ENCODE peak calls at places on chromosomes 1 and 21, in four cellular contexts. One of them, this sample, is unnamed.

GRCh38 chr1:29670752-29671151 is 434.4 kb downstream of the PTPRU start:
- DNase-seq in K562: no peak
- DNase-seq in HepG2: no peak
- DNase-seq in H1: no peak
- DNase-seq in this sample: no peak

GRCh38 chr1:230681599-230681998 is 32.3 kb downstream of the AGT start:
- DNase-seq in K562: peak; percentile 82
- DNase-seq in HepG2: peak; percentile 77
- DNase-seq in H1: no peak
- DNase-seq in this sample: peak; percentile 41

GRCh38 chr21:37006521-37007291 is at the start of gene RIPPLY3:
- DNase-seq in HepG2: no peak
- DNase-seq in K562: no peak
- DNase-seq in H1: no peak
- DNase-seq in this sample: no peak

GRCh38 chr1:117652421-117652820 is 46.6 kb downstream of the TENT5C start:
- DNase-seq in H1: no peak
- DNase-seq in K562: no peak
- DNase-seq in HepG2: no peak
- DNase-seq in this sample: no peak

GRCh38 chr21:45320991-45321656 is 33.4 kb upstream of the POFUT2 start:
- DNase-seq in K562: no peak
- DNase-seq in HepG2: no peak
- DNase-seq in H1: no peak
- DNase-seq in this sample: no peak

GRCh38 chr1:164764333-164764732 is 205.3 kb downstream of the PBX1 start:
- DNase-seq in H1: no peak
- DNase-seq in K562: no peak
- DNase-seq in HepG2: no peak
- DNase-seq in this sample: no peak

GRCh38 chr1:201724039-201724759 is 104.8 kb upstream of the IPO9 start:
- DNase-seq in H1: no peak
- DNase-seq in K562: no peak
- DNase-seq in HepG2: no peak
- DNase-seq in this sample: no peak

GRCh38 chr1:23098463-23099170 is 70.0 kb downstream of the LUZP1 start:
- DNase-seq in K562: peak; percentile 73
- DNase-seq in HepG2: peak; percentile 62
- DNase-seq in H1: peak; percentile 43
- DNase-seq in this sample: peak; percentile 36

GRCh38 chr1:95021794-95022193 is 51.0 kb downstream of the ALG14 start:
- DNase-seq in H1: no peak
- DNase-seq in HepG2: no peak
- DNase-seq in K562: no peak
- DNase-seq in this sample: no peak

DNA sequence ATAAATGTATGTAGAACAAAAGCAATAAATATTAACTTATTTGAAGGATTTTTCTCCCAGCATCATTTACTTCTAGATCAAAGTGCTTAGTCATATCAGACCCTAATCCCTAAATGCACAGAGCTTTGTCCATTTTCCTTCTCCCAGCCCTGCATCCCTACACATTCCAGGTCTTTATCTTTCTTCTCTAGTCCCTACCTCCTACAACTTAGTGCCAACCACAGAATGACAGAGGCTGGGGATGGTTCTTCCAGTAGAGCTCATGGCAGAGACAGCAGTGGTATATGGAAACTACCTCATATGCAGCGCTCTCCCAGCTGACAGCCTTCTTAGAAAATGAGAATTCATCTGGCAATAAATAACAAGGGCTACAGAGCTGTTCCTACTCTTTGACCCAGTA is 63.0 kb upstream of the ROR1 start:
- DNase-seq in HepG2: no peak
- DNase-seq in H1: no peak
- DNase-seq in K562: no peak
- DNase-seq in this sample: no peak
- H3K4me2 ChIP-seq in HepG2: no peak overlapping the region
- H3K4me2 ChIP-seq in H1: no peak overlapping the region
- H3K4me2 ChIP-seq in K562: no peak overlapping the region
- H3K4me2 ChIP-seq in this sample: peak overlapping the region; percentile 59

GRCh38 chr1:58572691-58573090 is 4.4 kb downstream of the TACSTD2 start:
- DNase-seq in HepG2: no peak
- DNase-seq in H1: no peak
- DNase-seq in K562: no peak
- DNase-seq in this sample: no peak

GRCh38 chr1:58570817-58571216 is 6.2 kb downstream of the TACSTD2 start:
- DNase-seq in K562: no peak
- DNase-seq in H1: no peak
- DNase-seq in HepG2: peak; percentile 10
- DNase-seq in this sample: no peak

GRCh38 chr1:58570094-58570493 is 7.0 kb downstream of the TACSTD2 start:
- DNase-seq in HepG2: peak; percentile 58
- DNase-seq in K562: no peak
- DNase-seq in H1: no peak
- DNase-seq in this sample: no peak

GRCh38 chr1:58573138-58573537 is 3.9 kb downstream of the TACSTD2 start:
- DNase-seq in K562: no peak
- DNase-seq in HepG2: no peak
- DNase-seq in H1: no peak
- DNase-seq in this sample: no peak

GRCh38 chr1:58571616-58572015 is 5.4 kb downstream of the TACSTD2 start:
- DNase-seq in HepG2: no peak
- DNase-seq in K562: no peak
- DNase-seq in H1: no peak
- DNase-seq in this sample: no peak
- TF ChIP-seq EP300 in HepG2: no peak
- TF ChIP-seq EP300 in K562: no peak
- TF ChIP-seq EP300 in H1: no peak
- TF ChIP-seq EP300 in this sample: no peak

GRCh38 chr1:152878042-152878441 is at the start of gene SMCP:
- DNase-seq in HepG2: no peak
- DNase-seq in K562: peak; percentile 14
- DNase-seq in H1: no peak
- DNase-seq in this sample: peak; percentile 9
- TF ChIP-seq JUN in HepG2: no peak
- TF ChIP-seq JUN in K562: no peak
- TF ChIP-seq JUN in H1: no peak
- TF ChIP-seq JUN in this sample: no peak

GRCh38 chr1:154159554-154159953 is 4.7 kb upstream of the NUP210L start:
- DNase-seq in H1: no peak
- DNase-seq in K562: no peak
- DNase-seq in HepG2: no peak
- DNase-seq in this sample: peak; percentile 27

GRCh38 chr1:154157520-154158306 is 2.8 kb upstream of the NUP210L start:
- DNase-seq in HepG2: no peak
- DNase-seq in H1: no peak
- DNase-seq in K562: peak; percentile 89
- DNase-seq in this sample: no peak

GRCh38 chr1:154154534-154155181 is at the start of gene NUP210L:
- DNase-seq in H1: peak; percentile 23
- DNase-seq in HepG2: no peak
- DNase-seq in K562: peak; percentile 34
- DNase-seq in this sample: no peak

GRCh38 chr1:154155282-154155681 is 409 bp upstream of the NUP210L start:
- DNase-seq in H1: no peak
- DNase-seq in K562: no peak
- DNase-seq in HepG2: no peak
- DNase-seq in this sample: no peak

DNA sequence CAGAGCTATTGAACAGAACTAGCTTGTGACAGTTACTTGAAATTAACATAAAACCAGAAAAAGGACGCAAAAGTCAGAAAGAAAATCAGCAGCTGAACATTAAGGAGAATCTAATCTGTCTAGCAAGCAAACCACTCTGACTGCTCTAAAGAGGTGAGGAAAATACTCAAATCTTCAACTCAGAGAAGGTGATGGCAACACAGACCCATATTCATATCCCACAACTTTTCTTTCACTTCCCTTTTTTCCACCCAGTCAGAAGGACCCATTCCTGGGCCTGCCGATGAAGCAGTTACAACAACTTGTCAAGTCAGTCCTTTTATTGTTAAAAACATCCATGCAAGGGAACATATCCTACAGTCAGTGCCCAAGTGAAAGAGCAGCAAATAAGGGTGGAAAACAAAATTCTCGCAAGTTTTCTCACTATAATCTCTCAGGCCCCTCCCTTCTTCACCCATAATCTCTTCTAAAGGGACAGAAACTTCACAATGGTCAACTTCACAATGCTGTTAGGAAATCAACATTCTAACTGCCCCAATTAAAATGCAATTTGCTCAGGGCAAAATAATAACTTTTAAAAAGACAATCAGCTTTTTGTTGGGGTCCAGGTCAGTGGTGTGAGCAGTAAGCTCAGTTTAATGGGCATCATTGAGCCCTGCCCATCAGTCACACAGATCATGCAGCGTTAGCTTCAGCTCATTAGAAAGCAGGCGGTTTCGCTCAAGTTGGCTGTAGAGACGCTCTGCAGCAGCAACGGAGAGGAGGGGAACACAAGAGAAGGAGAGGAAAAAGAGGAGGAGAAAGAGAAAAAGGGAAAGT is 3.6 kb upstream of the NUP210L start:
- DNase-seq in HepG2: no peak
- DNase-seq in H1: no peak
- DNase-seq in K562: no peak
- DNase-seq in this sample: no peak
- H3K4me2 ChIP-seq in HepG2: no peak overlapping the region
- H3K4me2 ChIP-seq in H1: no peak overlapping the region
- H3K4me2 ChIP-seq in K562: peak overlapping the region; percentile 68
- H3K4me2 ChIP-seq in this sample: no peak overlapping the region

DNA sequence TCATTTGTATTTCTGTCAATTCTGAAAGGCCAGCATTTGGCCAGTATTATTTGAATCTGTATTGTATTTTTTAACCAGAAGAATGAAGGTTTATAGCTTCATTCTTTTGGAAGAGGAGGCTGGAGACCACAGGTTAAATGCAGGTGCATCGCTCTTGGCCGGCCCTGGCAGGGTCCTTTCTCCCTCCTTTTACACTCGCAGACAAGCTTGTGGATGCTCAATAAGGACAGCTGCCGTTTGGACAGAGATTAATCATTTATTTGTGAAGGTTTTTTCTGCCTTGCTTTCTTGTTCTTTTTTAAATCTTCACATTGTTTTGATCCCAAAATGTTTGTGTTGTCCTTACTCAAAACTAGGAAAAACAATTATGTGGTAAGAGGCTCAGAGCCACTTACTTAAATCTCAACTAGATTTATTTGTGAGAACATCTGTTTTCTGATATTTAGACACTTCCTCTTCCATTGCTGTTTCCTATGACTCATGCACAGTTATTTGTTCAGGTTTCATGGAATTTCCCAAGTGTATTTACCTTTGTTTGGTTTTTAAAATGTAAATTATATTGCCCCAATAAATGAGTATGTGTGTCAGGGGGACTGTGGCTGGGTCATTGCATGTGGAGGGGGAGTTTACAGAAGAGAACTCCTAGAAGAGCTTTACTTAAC is 46.7 kb upstream of the LAMC2 start:
- DNase-seq in H1: no peak
- DNase-seq in HepG2: peak; percentile 74
- DNase-seq in K562: no peak
- DNase-seq in this sample: peak; percentile 40
- TF ChIP-seq EP300 in H1: no peak
- TF ChIP-seq EP300 in HepG2: no peak
- TF ChIP-seq EP300 in K562: no peak
- TF ChIP-seq EP300 in this sample: peak; percentile 32

DNA sequence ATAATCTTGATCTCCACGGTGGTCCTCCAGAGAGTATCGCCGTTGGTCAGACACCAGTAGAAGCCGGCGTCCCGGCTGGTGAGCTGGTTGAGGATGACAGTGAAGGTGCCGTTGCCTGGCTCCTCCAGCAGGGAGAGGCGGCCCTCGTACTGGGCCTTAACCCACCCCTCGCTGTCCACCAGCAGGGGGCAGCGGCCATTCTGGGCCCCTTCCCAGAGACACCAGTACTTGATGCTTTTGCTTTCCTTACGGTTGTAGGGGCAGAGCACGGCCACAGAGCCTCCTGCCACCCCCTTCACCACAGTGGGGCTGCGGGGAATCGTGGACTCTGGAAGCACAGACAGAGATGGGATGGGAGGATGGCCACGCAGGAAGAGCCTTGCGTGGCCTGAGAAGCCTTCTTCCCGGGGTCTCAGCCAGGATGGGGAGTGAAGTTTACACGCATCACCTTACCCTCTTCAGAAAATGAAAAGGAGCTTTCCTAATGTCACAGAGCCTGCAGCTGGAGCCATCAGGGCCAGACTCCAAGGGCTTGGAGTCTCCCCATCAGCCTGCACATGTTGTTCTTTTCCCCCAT is 10.7 kb downstream of the PIGR start:
- DNase-seq in K562: peak; percentile 91
- DNase-seq in HepG2: peak; percentile 69
- DNase-seq in H1: peak; percentile 58
- DNase-seq in this sample: peak; percentile 68
- TF ChIP-seq JUN in K562: no peak
- TF ChIP-seq JUN in HepG2: no peak
- TF ChIP-seq JUN in H1: no peak
- TF ChIP-seq JUN in this sample: no peak

GRCh38 chr1:162856260-162856659 is 4.7 kb downstream of the CCDC190 start:
- DNase-seq in H1: no peak
- DNase-seq in K562: no peak
- DNase-seq in HepG2: no peak
- DNase-seq in this sample: no peak
- H3K4me2 ChIP-seq in H1: no peak overlapping the region
- H3K4me2 ChIP-seq in K562: no peak overlapping the region
- H3K4me2 ChIP-seq in HepG2: no peak overlapping the region
- H3K4me2 ChIP-seq in this sample: no peak overlapping the region

DNA sequence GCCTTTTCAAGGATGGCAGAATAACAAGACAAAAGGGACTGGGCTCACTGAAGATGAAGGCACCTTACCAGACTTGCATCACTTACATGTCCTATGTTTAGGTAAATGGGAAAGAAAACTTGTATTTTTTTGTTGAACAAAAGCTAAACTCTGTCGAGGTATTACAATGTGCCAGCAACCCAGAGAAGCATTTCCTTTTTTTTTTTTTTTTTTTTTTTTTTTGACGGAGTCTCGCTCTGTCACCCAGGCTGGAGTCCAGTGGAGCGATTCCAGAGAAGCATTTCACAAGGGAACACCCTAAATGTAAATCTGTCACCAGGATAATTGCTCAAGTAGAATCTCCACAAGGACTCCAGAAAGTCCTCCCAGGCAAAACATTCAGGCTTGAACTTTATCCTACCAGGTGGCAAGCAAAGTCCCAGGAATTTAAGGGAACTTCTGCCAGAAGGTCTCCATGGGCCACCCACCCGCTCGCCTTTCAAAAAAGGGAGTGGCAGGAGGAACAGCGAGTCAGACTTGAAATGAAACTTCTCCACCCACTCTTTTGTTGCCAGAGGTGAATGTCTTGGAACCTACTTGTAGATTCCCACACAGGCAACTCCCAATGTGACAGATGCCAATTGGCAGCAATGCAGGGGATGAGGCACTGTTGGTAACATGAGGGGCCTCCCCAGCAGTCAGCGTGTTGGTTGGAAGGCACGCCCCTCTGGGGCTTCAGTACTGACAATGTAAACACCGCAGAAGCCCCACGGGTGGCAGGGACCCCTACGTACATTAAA is 125.0 kb downstream of the TIAM1 start:
- DNase-seq in K562: no peak
- DNase-seq in H1: no peak
- DNase-seq in HepG2: no peak
- DNase-seq in this sample: no peak
- TF ChIP-seq EP300 in K562: no peak
- TF ChIP-seq EP300 in H1: no peak
- TF ChIP-seq EP300 in HepG2: no peak
- TF ChIP-seq EP300 in this sample: no peak

This sample was measured in A549.